ENCODE peak calls at places on chromosomes 11 and 22, in five cellular contexts. V is heart right ventricle, W is HFFc6, U is AG10803, O is Calu3. Y is an unnamed sample.

GRCh38 chr11:44033856-44034255 is 13.9 kb upstream of the ACCSL start:
- DNase-seq in V (no peak), W (no peak), U (no peak), O (no peak), Y (no peak)

GRCh38 chr11:66264893-66265292 is 3.5 kb upstream of the RAB1B start:
- DNase-seq in V (no peak), W (no peak), U (no peak), O (peak; percentile 40), Y (no peak)

GRCh38 chr22:49991167-49991566 is 21.4 kb downstream of the IL17REL start:
- DNase-seq in V (no peak), W (no peak), U (no peak), O (no peak), Y (no peak)

GRCh38 chr11:3133456-3134217 is 31.5 kb downstream of the OSBPL5 start:
- DNase-seq in V (peak; percentile 13), W (no peak), U (no peak), O (no peak), Y (no peak)

GRCh38 chr22:45207981-45208664 is 32.6 kb downstream of the KIAA0930 start:
- DNase-seq in V (no peak), W (peak; percentile 65), U (peak; percentile 52), O (no peak), Y (no peak)

GRCh38 chr22:44669725-44670027 is 32.3 kb upstream of the PRR5 start:
- DNase-seq in V (no peak), W (no peak), U (peak; percentile 54), O (no peak), Y (no peak)

GRCh38 chr11:116334596-116334995 is 438.2 kb downstream of the BUD13 start:
- DNase-seq in V (no peak), W (no peak), U (no peak), O (no peak), Y (no peak)

GRCh38 chr11:112581747-112582146 is 321.1 kb upstream of the PLET1 start:
- DNase-seq in V (no peak), W (no peak), U (no peak), O (no peak), Y (no peak)

GRCh38 chr11:116990061-116990473 is 108.2 kb downstream of the SIK3 start:
- DNase-seq in V (no peak), W (peak; percentile 61), U (peak; percentile 87), O (peak; percentile 0), Y (no peak)

GRCh38 chr22:25929479-25929878 is 187.5 kb downstream of the MYO18B start:
- DNase-seq in V (no peak), W (no peak), U (no peak), O (no peak), Y (no peak)

GRCh38 chr11:68383976-68384501 is 71.6 kb downstream of the LRP5 start:
- DNase-seq in V (peak; percentile 74), W (peak; percentile 19), U (peak; percentile 45), O (peak; percentile 83), Y (peak; percentile 83)

GRCh38 chr11:115912484-115912945 is 408.3 kb upstream of the CADM1 start:
- DNase-seq in V (no peak), W (no peak), U (no peak), O (no peak), Y (peak; percentile 28)

GRCh38 chr11:35617687-35618496 is at the start of gene FJX1:
- DNase-seq in V (peak; percentile 61), W (peak; percentile 93), U (peak; percentile 89), O (peak; percentile 66), Y (peak; percentile 87)

GRCh38 chr11:124756753-124757227 is 4.7 kb upstream of the VSIG2 start:
- DNase-seq in V (no peak), W (no peak), U (no peak), O (no peak), Y (peak; percentile 6)

GRCh38 chr11:14638561-14638960 is 5.0 kb upstream of the PDE3B start:
- DNase-seq in V (no peak), W (no peak), U (no peak), O (no peak), Y (no peak)

GRCh38 chr22:17891427-17892167 is 117.3 kb upstream of the BID start:
- DNase-seq in V (peak; percentile 69), W (no peak), U (no peak), O (no peak), Y (peak; percentile 28)

GRCh38 chr11:37710031-37710430 is 1112.0 kb upstream of the RAG2 start:
- DNase-seq in V (no peak), W (peak; percentile 3), U (peak; percentile 26), O (no peak), Y (no peak)

GRCh38 chr22:45349916-45350315 is 40.2 kb downstream of the FAM118A start:
- DNase-seq in V (no peak), W (no peak), U (no peak), O (no peak), Y (no peak)

GRCh38 chr11:109644158-109644557 is 222.2 kb downstream of the C11orf87 start:
- DNase-seq in V (peak; percentile 11), W (no peak), U (peak; percentile 9), O (no peak), Y (no peak)

GRCh38 chr11:128313931-128314330 is 273.4 kb downstream of the ETS1 start:
- DNase-seq in V (no peak), W (no peak), U (no peak), O (no peak), Y (no peak)

GRCh38 chr22:41524283-41524682 is 20.0 kb downstream of the POLR3H start:
- DNase-seq in V (peak; percentile 76), W (no peak), U (peak; percentile 21), O (no peak), Y (no peak)

GRCh38 chr11:108923413-108923812 is 258.5 kb downstream of the DDX10 start:
- DNase-seq in V (no peak), W (no peak), U (no peak), O (no peak), Y (no peak)

GRCh38 chr11:101862410-101863233 is 52.2 kb upstream of the CEP126 start:
- DNase-seq in V (no peak), W (peak; percentile 72), U (peak; percentile 91), O (peak; percentile 37), Y (no peak)

GRCh38 chr11:117691206-117691490 is 105.9 kb downstream of the DSCAML1 start:
- DNase-seq in V (no peak), W (no peak), U (no peak), O (no peak), Y (no peak)

GRCh38 chr11:102476069-102476468 is 23.5 kb upstream of the TMEM123 start:
- DNase-seq in V (no peak), W (no peak), U (peak; percentile 28), O (no peak), Y (no peak)

GRCh38 chr11:1566381-1567051 is 5.6 kb downstream of the DUSP8 start:
- DNase-seq in V (no peak), W (no peak), U (no peak), O (no peak), Y (no peak)
- TF ChIP-seq CTCF in V (no peak), W (peak; percentile 29), U (no peak), O (no peak), Y (no peak)

GRCh38 chr11:62399868-62400245 is 19.0 kb upstream of the SCGB1A1 start:
- DNase-seq in V (no peak), W (no peak), U (no peak), O (no peak), Y (no peak)

GRCh38 chr11:62398011-62398994 is 20.5 kb upstream of the SCGB1A1 start:
- DNase-seq in V (peak; percentile 62), W (peak; percentile 64), U (peak; percentile 48), O (no peak), Y (no peak)

GRCh38 chr11:62400760-62401159 is 18.1 kb upstream of the SCGB1A1 start:
- DNase-seq in V (peak; percentile 81), W (peak; percentile 72), U (peak; percentile 93), O (no peak), Y (no peak)

GRCh38 chr11:62400281-62400680 is 18.6 kb upstream of the SCGB1A1 start:
- DNase-seq in V (no peak), W (no peak), U (no peak), O (no peak), Y (no peak)

DNA sequence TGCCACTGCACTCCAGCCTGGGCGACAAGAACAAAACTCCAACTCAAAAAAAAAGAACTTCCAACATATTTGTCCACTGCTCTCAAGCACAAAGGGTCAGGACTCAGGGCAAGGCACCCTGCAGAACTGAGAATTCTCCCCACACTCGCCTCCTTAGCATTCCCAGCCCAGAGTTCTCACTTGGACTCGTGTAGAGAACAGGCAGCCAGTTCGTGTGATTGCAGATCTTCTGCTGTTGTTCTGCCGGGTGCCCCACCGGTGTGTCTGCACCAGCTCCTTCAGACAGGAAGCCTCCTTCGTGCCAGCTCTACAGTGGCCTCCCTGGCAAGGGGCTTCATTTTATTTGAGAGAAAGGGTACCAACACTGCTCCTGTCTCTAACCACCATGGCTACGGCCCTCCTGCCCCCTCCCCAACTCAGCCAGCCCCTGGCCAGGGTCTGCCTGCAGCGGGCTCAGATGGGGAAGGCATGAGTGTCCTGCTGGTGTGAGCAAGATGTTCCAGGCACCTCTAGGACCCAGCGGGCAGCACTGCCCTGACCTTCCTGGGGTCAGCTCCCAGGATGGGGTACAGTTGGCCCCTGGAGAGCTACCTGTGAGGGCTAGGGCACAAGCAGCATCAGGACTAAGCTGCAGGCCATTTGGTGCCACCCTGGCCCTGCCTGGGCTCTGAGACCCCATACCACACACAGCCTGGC is 19.5 kb upstream of the SCGB1A1 start:
- DNase-seq in V (no peak), W (no peak), U (no peak), O (no peak), Y (no peak)
- TF ChIP-seq CTCF in V (no peak), W (peak; percentile 8), U (no peak), O (no peak), Y (no peak)

DNA sequence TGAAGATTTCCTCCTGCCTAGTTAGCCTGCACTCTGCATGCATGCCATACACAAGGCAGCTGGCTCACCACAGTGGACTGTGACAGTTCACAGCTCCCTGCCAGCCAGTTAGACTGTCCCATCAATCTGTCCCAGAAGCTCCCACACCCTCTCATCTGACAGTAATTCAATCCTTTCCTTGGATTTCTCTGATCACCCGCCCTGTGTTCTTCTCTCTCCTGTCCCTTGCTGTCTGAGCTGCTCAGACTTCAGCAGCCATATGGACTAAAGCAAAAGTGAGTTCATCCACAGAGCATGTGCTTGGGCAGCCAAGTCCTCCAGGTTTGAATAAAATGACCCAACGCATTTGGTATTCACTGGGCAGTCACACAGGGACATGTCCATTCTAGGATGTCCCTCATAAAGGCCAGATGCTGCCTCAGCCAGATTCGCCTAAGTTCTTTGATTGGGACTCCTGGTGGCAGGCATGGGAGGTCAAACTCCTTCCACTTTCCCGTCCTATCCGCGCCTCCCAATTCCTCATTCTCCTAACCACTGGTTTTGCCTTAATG is 54.5 kb upstream of the ZBTB44 start:
- DNase-seq in V (no peak), W (no peak), U (peak; percentile 50), O (no peak), Y (no peak)
- TF ChIP-seq CTCF in V (no peak), W (no peak), U (peak; percentile 25), O (no peak), Y (no peak)

GRCh38 chr11:17412488-17413180 is 24.2 kb upstream of the KCNJ11 start:
- DNase-seq in V (no peak), W (no peak), U (no peak), O (no peak), Y (no peak)
- TF ChIP-seq CTCF in V (no peak), W (no peak), U (no peak), O (no peak), Y (no peak)

DNA sequence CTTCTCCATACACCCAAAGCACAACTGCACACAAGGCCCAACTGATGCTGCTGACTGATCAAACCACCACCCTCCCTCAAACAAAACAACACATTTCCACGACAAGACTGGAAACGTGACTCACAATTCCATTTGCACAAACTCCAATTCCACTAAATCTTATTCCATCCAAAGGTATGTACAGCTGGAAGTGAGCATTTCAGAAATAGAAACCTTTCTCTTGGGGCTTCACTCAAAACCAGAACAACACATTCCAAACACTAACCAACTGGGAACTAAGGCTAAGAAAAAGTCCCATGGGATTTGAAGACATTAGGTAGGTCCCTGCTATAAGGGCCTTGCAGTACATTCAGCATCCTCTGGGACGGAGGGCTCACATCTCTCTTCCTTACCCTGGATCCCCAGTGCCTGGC is 19.6 kb downstream of the MORC2 start:
- DNase-seq in V (no peak), W (peak; percentile 26), U (peak; percentile 77), O (no peak), Y (no peak)
- TF ChIP-seq CTCF in V (no peak), W (peak; percentile 40), U (peak; percentile 34), O (no peak), Y (no peak)

Y was measured in GM20000.